ENCODE peak calls at places on chromosomes 16 and 17, in ten cellular contexts. T, G, Y, A, V, J, Z, M, D and Q are unnamed samples.

GRCh38 chr17:30970757-30971567 is at the start of gene RNF135:
- DNase-seq in T (peak; percentile 78), G (peak; percentile 72), Y (no peak), A (peak; percentile 87), V (peak; percentile 67), J (peak; percentile 90), Z (peak; percentile 61), M (peak; percentile 75), D (peak; percentile 92), Q (peak; percentile 86)

GRCh38 chr16:73020409-73020884 is 27.5 kb downstream of the ZFHX3 start:
- DNase-seq in T (no peak), G (peak; percentile 88), Y (no peak), A (no peak), V (no peak), J (no peak), Z (no peak), M (no peak), D (peak; percentile 62), Q (peak; percentile 81)

GRCh38 chr17:9522074-9522473 is 53.5 kb downstream of the STX8 start:
- DNase-seq in T (no peak), G (peak; percentile 20), Y (no peak), A (no peak), V (peak; percentile 30), J (peak; percentile 53), Z (no peak), M (no peak), D (no peak), Q (no peak)

GRCh38 chr17:72850410-72850809 is 242.1 kb downstream of the SLC39A11 start:
- DNase-seq in T (no peak), G (no peak), Y (no peak), A (no peak), V (no peak), J (no peak), Z (no peak), M (no peak), D (no peak), Q (no peak)

GRCh38 chr16:88297178-88297720 is 85.5 kb upstream of the ZNF469 start:
- DNase-seq in T (no peak), G (no peak), Y (no peak), A (no peak), V (no peak), J (no peak), Z (no peak), M (no peak), D (no peak), Q (no peak)

GRCh38 chr17:301681-302299 is 50.8 kb downstream of the RPH3AL start:
- DNase-seq in T (no peak), G (no peak), Y (no peak), A (no peak), V (no peak), J (no peak), Z (no peak), M (no peak), D (peak; percentile 48), Q (peak; percentile 56)

GRCh38 chr16:79400462-79401149 is 199.9 kb downstream of the MAF start:
- DNase-seq in T (no peak), G (no peak), Y (no peak), A (no peak), V (no peak), J (no peak), Z (no peak), M (no peak), D (no peak), Q (no peak)

GRCh38 chr17:72297326-72298115 is 176.7 kb downstream of the SOX9 start:
- DNase-seq in T (no peak), G (no peak), Y (no peak), A (no peak), V (no peak), J (no peak), Z (no peak), M (no peak), D (no peak), Q (peak; percentile 29)

GRCh38 chr17:45977506-45977824 is 21.6 kb upstream of the STH start:
- DNase-seq in T (no peak), G (no peak), Y (no peak), A (no peak), V (no peak), J (no peak), Z (no peak), M (no peak), D (no peak), Q (no peak)

GRCh38 chr16:11224096-11224893 is 31.7 kb downstream of the SOCS1 start:
- DNase-seq in T (peak; percentile 48), G (no peak), Y (peak; percentile 47), A (peak; percentile 70), V (no peak), J (peak; percentile 89), Z (no peak), M (peak; percentile 32), D (peak; percentile 90), Q (peak; percentile 85)

GRCh38 chr16:79628501-79628975 is 28.0 kb upstream of the MAF start:
- DNase-seq in T (no peak), G (no peak), Y (no peak), A (no peak), V (no peak), J (peak; percentile 62), Z (no peak), M (no peak), D (no peak), Q (no peak)

GRCh38 chr17:70109497-70109896 is 34.5 kb downstream of the KCNJ16 start:
- DNase-seq in T (no peak), G (no peak), Y (no peak), A (no peak), V (no peak), J (no peak), Z (no peak), M (no peak), D (no peak), Q (no peak)

GRCh38 chr17:35241520-35241919 is 1.4 kb upstream of the SLFN5 start:
- DNase-seq in T (no peak), G (no peak), Y (no peak), A (no peak), V (no peak), J (no peak), Z (no peak), M (peak; percentile 17), D (no peak), Q (no peak)

GRCh38 chr17:75566456-75567233 is 21.0 kb upstream of the MYO15B start:
- DNase-seq in T (no peak), G (no peak), Y (no peak), A (no peak), V (no peak), J (no peak), Z (no peak), M (no peak), D (no peak), Q (no peak)

GRCh38 chr16:84396537-84397008 is 28.2 kb downstream of the ATP2C2 start:
- DNase-seq in T (no peak), G (no peak), Y (no peak), A (peak; percentile 83), V (no peak), J (no peak), Z (no peak), M (no peak), D (peak; percentile 91), Q (no peak)

GRCh38 chr17:50020841-50021599 is 26.0 kb upstream of the DLX3 start:
- DNase-seq in T (no peak), G (no peak), Y (no peak), A (peak; percentile 21), V (no peak), J (no peak), Z (no peak), M (no peak), D (no peak), Q (no peak)

GRCh38 chr16:8572919-8573724 is 17.2 kb downstream of the TMEM114 start:
- DNase-seq in T (peak; percentile 55), G (no peak), Y (no peak), A (no peak), V (peak; percentile 36), J (peak; percentile 37), Z (no peak), M (no peak), D (no peak), Q (no peak)

GRCh38 chr17:82767041-82767754 is 15.3 kb downstream of the TBCD start:
- DNase-seq in T (peak; percentile 79), G (no peak), Y (no peak), A (peak; percentile 61), V (peak; percentile 67), J (peak; percentile 55), Z (no peak), M (peak; percentile 48), D (no peak), Q (no peak)

DNA sequence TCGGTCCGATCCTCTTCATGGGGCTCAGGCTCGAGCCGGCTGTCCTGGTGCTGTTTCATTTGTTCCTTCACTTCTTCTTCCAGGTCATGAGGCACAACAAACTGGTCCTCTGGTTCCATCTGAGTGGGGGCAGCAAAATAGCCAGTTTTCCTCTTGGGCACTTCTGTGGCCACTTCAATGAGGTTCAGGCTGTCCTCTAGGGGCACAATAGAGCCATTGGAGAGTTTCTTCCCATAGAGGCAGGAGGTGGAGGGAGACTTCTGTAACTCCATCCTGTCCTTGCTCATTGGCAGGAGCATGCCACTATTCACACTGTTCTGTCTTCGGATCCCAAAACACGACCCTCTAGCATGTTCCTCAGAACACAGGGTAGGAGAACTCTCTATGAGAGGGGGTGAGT is 22.9 kb downstream of the MARVELD3 start:
- DNase-seq in T (no peak), G (no peak), Y (no peak), A (no peak), V (peak; percentile 23), J (no peak), Z (no peak), M (no peak), D (no peak), Q (no peak)
- TF ChIP-seq CTCF in T (peak; percentile 23), G (peak; percentile 21), Y (no peak), A (no peak), V (no peak), J (peak; percentile 38), Z (no peak), M (no peak), D (peak; percentile 23), Q (peak; percentile 25)

GRCh38 chr16:49856741-49857330 is 924 bp upstream of the ZNF423 start:
- DNase-seq in T (peak; percentile 80), G (peak; percentile 29), Y (no peak), A (peak; percentile 66), V (peak; percentile 79), J (peak; percentile 51), Z (peak; percentile 70), M (peak; percentile 86), D (peak; percentile 86), Q (peak; percentile 81)
- TF ChIP-seq CTCF in T (no peak), G (peak; percentile 34), Y (no peak), A (peak; percentile 14), V (no peak), J (peak; percentile 19), Z (no peak), M (peak; percentile 46), D (no peak), Q (no peak)

GRCh38 chr16:58661199-58661830 is 23.3 kb downstream of the SLC38A7 start:
- DNase-seq in T (peak; percentile 23), G (peak; percentile 62), Y (no peak), A (peak; percentile 46), V (peak; percentile 48), J (peak; percentile 68), Z (no peak), M (no peak), D (no peak), Q (peak; percentile 27)
- TF ChIP-seq CTCF in T (peak; percentile 13), G (peak; percentile 76), Y (no peak), A (peak; percentile 38), V (peak; percentile 39), J (peak; percentile 64), Z (peak; percentile 26), M (peak; percentile 7), D (peak; percentile 58), Q (peak; percentile 61)

DNA sequence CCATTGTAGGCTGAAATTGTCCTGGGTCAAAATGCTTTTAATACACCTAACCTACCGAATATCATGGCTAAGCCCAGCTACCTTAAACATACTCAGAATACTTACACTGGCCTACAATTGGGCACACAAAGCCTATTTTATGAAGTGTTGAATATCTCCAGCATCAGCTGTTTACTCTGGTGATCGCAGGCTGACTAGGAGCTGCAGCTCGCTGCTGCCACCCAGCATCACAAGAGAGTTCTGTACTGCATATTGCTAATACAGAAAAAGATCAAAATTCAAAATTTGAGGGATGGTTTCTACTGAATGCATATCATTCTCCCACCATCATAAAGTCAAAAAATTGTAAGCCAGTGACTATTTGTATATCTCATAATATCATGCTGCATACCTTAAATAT is 55.3 kb downstream of the ULK2 start:
- DNase-seq in T (no peak), G (no peak), Y (no peak), A (no peak), V (no peak), J (no peak), Z (no peak), M (no peak), D (no peak), Q (no peak)
- TF ChIP-seq CTCF in T (no peak), G (no peak), Y (no peak), A (no peak), V (no peak), J (peak; percentile 22), Z (no peak), M (no peak), D (peak; percentile 12), Q (no peak)